ENCODE peak calls at places on chromosomes 7 and 10, in six cellular contexts. One of them, this sample, is unnamed.

GRCh38 chr7:44084695-44085094 is 2.4 kb upstream of the POLM start:
- DNase-seq in adrenal gland: no peak
- DNase-seq in NB4: no peak
- DNase-seq in upper lobe of left lung: no peak
- DNase-seq in body of pancreas: no peak
- DNase-seq in ovary: no peak
- DNase-seq in this sample: no peak

GRCh38 chr7:7653568-7654187 is 13.1 kb downstream of the UMAD1 start:
- DNase-seq in adrenal gland: peak
- DNase-seq in body of pancreas: no peak
- DNase-seq in ovary: no peak
- DNase-seq in NB4: peak
- DNase-seq in upper lobe of left lung: no peak
- DNase-seq in this sample: no peak

GRCh38 chr7:13098161-13098560 is 410.7 kb downstream of the ARL4A start:
- DNase-seq in body of pancreas: no peak
- DNase-seq in ovary: no peak
- DNase-seq in adrenal gland: no peak
- DNase-seq in NB4: no peak
- DNase-seq in upper lobe of left lung: no peak
- DNase-seq in this sample: no peak

GRCh38 chr10:2633630-2634029 is 433.7 kb upstream of the PFKP start:
- DNase-seq in ovary: no peak
- DNase-seq in upper lobe of left lung: no peak
- DNase-seq in body of pancreas: no peak
- DNase-seq in NB4: no peak
- DNase-seq in adrenal gland: no peak
- DNase-seq in this sample: no peak

GRCh38 chr7:115941703-115942268 is 88.8 kb downstream of the TFEC start:
- DNase-seq in adrenal gland: no peak
- DNase-seq in NB4: no peak
- DNase-seq in upper lobe of left lung: no peak
- DNase-seq in body of pancreas: no peak
- DNase-seq in ovary: no peak
- DNase-seq in this sample: no peak

GRCh38 chr7:82234457-82235049 is 209.0 kb downstream of the CACNA2D1 start:
- DNase-seq in adrenal gland: no peak
- DNase-seq in upper lobe of left lung: no peak
- DNase-seq in ovary: no peak
- DNase-seq in body of pancreas: no peak
- DNase-seq in NB4: peak
- DNase-seq in this sample: no peak

GRCh38 chr7:80136276-80137045 is 1.8 kb downstream of the GNAI1 start:
- DNase-seq in adrenal gland: no peak
- DNase-seq in upper lobe of left lung: no peak
- DNase-seq in ovary: no peak
- DNase-seq in NB4: no peak
- DNase-seq in body of pancreas: no peak
- DNase-seq in this sample: no peak

GRCh38 chr7:44348300-44348699 is 22.9 kb upstream of the CAMK2B start:
- DNase-seq in body of pancreas: no peak
- DNase-seq in NB4: peak
- DNase-seq in upper lobe of left lung: no peak
- DNase-seq in ovary: no peak
- DNase-seq in adrenal gland: peak
- DNase-seq in this sample: no peak

GRCh38 chr10:110860576-110861241 is 11.0 kb upstream of the PDCD4 start:
- DNase-seq in adrenal gland: no peak
- DNase-seq in ovary: no peak
- DNase-seq in NB4: peak
- DNase-seq in body of pancreas: no peak
- DNase-seq in upper lobe of left lung: no peak
- DNase-seq in this sample: peak

GRCh38 chr7:19202599-19202998 is 57.4 kb upstream of the FERD3L start:
- DNase-seq in body of pancreas: no peak
- DNase-seq in ovary: no peak
- DNase-seq in upper lobe of left lung: no peak
- DNase-seq in adrenal gland: no peak
- DNase-seq in NB4: no peak
- DNase-seq in this sample: no peak

GRCh38 chr7:66537876-66538275 is 90.8 kb upstream of the KCTD7 start:
- DNase-seq in NB4: no peak
- DNase-seq in ovary: no peak
- DNase-seq in upper lobe of left lung: no peak
- DNase-seq in body of pancreas: no peak
- DNase-seq in adrenal gland: no peak
- DNase-seq in this sample: no peak

GRCh38 chr7:150997075-150997511 is 6.3 kb downstream of the NOS3 start:
- DNase-seq in NB4: peak
- DNase-seq in upper lobe of left lung: no peak
- DNase-seq in body of pancreas: no peak
- DNase-seq in ovary: no peak
- DNase-seq in adrenal gland: no peak
- DNase-seq in this sample: no peak

GRCh38 chr10:132463333-132464255 is 66.6 kb downstream of the PWWP2B start:
- DNase-seq in NB4: peak
- DNase-seq in body of pancreas: peak
- DNase-seq in adrenal gland: no peak
- DNase-seq in ovary: no peak
- DNase-seq in upper lobe of left lung: peak
- DNase-seq in this sample: no peak

GRCh38 chr10:28300027-28300426 is 2.8 kb downstream of the MPP7 start:
- DNase-seq in NB4: no peak
- DNase-seq in body of pancreas: no peak
- DNase-seq in ovary: peak
- DNase-seq in upper lobe of left lung: no peak
- DNase-seq in adrenal gland: no peak
- DNase-seq in this sample: no peak

GRCh38 chr10:121900443-121901174 is 27.2 kb downstream of the ATE1 start:
- DNase-seq in adrenal gland: peak
- DNase-seq in body of pancreas: peak
- DNase-seq in NB4: peak
- DNase-seq in upper lobe of left lung: no peak
- DNase-seq in ovary: no peak
- DNase-seq in this sample: no peak

GRCh38 chr10:113822174-113822573 is 31.7 kb downstream of the DCLRE1A start:
- DNase-seq in adrenal gland: no peak
- DNase-seq in NB4: no peak
- DNase-seq in upper lobe of left lung: no peak
- DNase-seq in body of pancreas: no peak
- DNase-seq in ovary: no peak
- DNase-seq in this sample: no peak

GRCh38 chr10:113819989-113820388 is 33.9 kb downstream of the DCLRE1A start:
- DNase-seq in body of pancreas: no peak
- DNase-seq in upper lobe of left lung: no peak
- DNase-seq in ovary: no peak
- DNase-seq in adrenal gland: no peak
- DNase-seq in NB4: no peak
- DNase-seq in this sample: no peak

GRCh38 chr10:113825791-113826190 is 28.1 kb downstream of the DCLRE1A start:
- DNase-seq in NB4: no peak
- DNase-seq in ovary: no peak
- DNase-seq in upper lobe of left lung: no peak
- DNase-seq in adrenal gland: no peak
- DNase-seq in body of pancreas: no peak
- DNase-seq in this sample: no peak

GRCh38 chr10:113820507-113820906 is 33.4 kb downstream of the DCLRE1A start:
- DNase-seq in body of pancreas: no peak
- DNase-seq in adrenal gland: no peak
- DNase-seq in NB4: peak
- DNase-seq in upper lobe of left lung: no peak
- DNase-seq in ovary: no peak
- DNase-seq in this sample: no peak
- TF ChIP-seq CTCF in body of pancreas: no peak
- TF ChIP-seq CTCF in adrenal gland: no peak
- TF ChIP-seq CTCF in NB4: peak
- TF ChIP-seq CTCF in upper lobe of left lung: no peak
- TF ChIP-seq CTCF in ovary: no peak
- TF ChIP-seq CTCF in this sample: no peak

DNA sequence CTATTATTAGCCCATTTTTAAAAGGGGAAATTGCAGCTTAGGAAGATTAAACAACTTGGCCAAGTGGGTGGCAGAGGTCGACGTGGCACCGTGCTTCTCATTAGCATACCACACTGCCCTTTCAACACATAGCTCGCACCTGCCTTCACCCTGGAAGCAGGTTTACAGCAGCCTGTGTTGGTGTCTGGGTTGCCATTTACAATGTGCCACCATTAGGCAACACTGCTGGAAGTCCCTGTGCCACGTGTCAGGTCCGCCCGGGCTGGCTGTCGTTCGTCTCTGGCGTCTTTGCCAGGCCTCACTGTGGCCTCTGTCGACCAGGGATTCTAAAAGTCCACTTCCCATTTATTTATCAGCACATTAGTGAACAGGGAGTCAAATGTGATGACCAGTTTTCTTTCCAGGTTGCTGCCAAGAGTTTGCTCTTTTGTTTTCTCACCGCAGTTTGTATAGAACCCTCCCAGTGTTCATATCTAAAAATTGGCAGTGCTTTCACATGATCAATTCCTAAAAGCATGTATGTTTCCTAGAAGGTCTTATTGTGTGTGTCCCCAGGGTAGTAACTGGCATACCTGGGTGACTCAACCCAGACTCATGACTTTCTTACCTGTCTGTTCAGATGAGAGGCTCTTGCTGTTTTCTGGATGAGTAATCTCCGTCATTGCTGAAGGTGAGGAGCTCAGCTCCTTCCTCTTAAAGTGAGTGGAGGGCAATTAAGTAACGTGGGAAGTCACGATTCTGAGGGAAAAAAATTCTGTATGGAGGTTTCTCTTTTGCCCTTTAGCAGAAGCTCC is 9.2 kb downstream of the INSIG1 start:
- DNase-seq in adrenal gland: no peak
- DNase-seq in body of pancreas: peak
- DNase-seq in ovary: no peak
- DNase-seq in NB4: no peak
- DNase-seq in upper lobe of left lung: no peak
- DNase-seq in this sample: no peak
- TF ChIP-seq POLR2A in adrenal gland: no peak
- TF ChIP-seq POLR2A in body of pancreas: no peak
- TF ChIP-seq POLR2A in ovary: no peak
- TF ChIP-seq POLR2A in NB4: no peak
- TF ChIP-seq POLR2A in upper lobe of left lung: no peak
- TF ChIP-seq POLR2A in this sample: no peak

GRCh38 chr7:128841961-128842673 is 11.9 kb downstream of the FLNC start:
- DNase-seq in upper lobe of left lung: peak
- DNase-seq in NB4: peak
- DNase-seq in body of pancreas: peak
- DNase-seq in ovary: no peak
- DNase-seq in adrenal gland: peak
- DNase-seq in this sample: no peak
- TF ChIP-seq CTCF in upper lobe of left lung: peak
- TF ChIP-seq CTCF in NB4: peak
- TF ChIP-seq CTCF in body of pancreas: peak
- TF ChIP-seq CTCF in ovary: no peak
- TF ChIP-seq CTCF in adrenal gland: peak
- TF ChIP-seq CTCF in this sample: no peak

GRCh38 chr10:114697061-114697598 is 39.1 kb upstream of the ABLIM1 start:
- DNase-seq in NB4: no peak
- DNase-seq in body of pancreas: no peak
- DNase-seq in adrenal gland: peak
- DNase-seq in ovary: no peak
- DNase-seq in upper lobe of left lung: peak
- DNase-seq in this sample: no peak
- TF ChIP-seq POLR2A in NB4: no peak
- TF ChIP-seq POLR2A in body of pancreas: no peak
- TF ChIP-seq POLR2A in adrenal gland: no peak
- TF ChIP-seq POLR2A in ovary: no peak
- TF ChIP-seq POLR2A in upper lobe of left lung: no peak
- TF ChIP-seq POLR2A in this sample: no peak

This sample was measured in lower leg skin.